ENCODE peak calls at places on chromosomes 2 and 18, in four cellular contexts. Q is AG04450, E is fibroblast of pulmonary artery, B is lower lobe of right lung. F is an unnamed sample.

GRCh38 chr2:233435436-233436190 is 81.3 kb downstream of the DGKD start:
- DNase-seq in Q (no peak), E (no peak), B (no peak), F (no peak)

GRCh38 chr2:164620873-164621760 is at the start of gene GRB14:
- DNase-seq in Q (no peak), E (peak), B (peak), F (peak)

GRCh38 chr2:99072556-99072955 is 69.0 kb upstream of the C2orf15 start:
- DNase-seq in Q (no peak), E (no peak), B (no peak), F (no peak)

GRCh38 chr18:48627216-48627615 is 88.4 kb downstream of the CTIF start:
- DNase-seq in Q (no peak), E (peak), B (no peak), F (peak)

GRCh38 chr2:47265158-47265557 is 110.0 kb upstream of the STPG4 start:
- DNase-seq in Q (no peak), E (no peak), B (no peak), F (no peak)

GRCh38 chr18:31203086-31203793 is 40.6 kb upstream of the DSC1 start:
- DNase-seq in Q (no peak), E (peak), B (peak), F (no peak)

GRCh38 chr2:224426650-224427049 is 24.7 kb upstream of the FAM124B start:
- DNase-seq in Q (no peak), E (no peak), B (no peak), F (no peak)

GRCh38 chr2:47269316-47270232 is 114.5 kb upstream of the STPG4 start:
- DNase-seq in Q (peak), E (peak), B (peak), F (peak)

GRCh38 chr18:3453540-3454364 is 3.8 kb downstream of the TGIF1 start:
- DNase-seq in Q (peak), E (peak), B (peak), F (peak)

GRCh38 chr2:212409560-212409959 is 129.0 kb downstream of the ERBB4 start:
- DNase-seq in Q (no peak), E (no peak), B (no peak), F (peak)

GRCh38 chr2:190382851-190383250 is 25.3 kb upstream of the MFSD6 start:
- DNase-seq in Q (no peak), E (peak), B (no peak), F (peak)

GRCh38 chr2:112547333-112547732 is 5.1 kb downstream of the POLR1B start:
- DNase-seq in Q (peak), E (peak), B (no peak), F (no peak)

GRCh38 chr2:238305965-238306679 is 14.2 kb upstream of the TRAF3IP1 start:
- DNase-seq in Q (no peak), E (no peak), B (no peak), F (no peak)
- H3K4me3 ChIP-seq in Q (no peak), E (no peak), B (no peak), F (no peak)

DNA sequence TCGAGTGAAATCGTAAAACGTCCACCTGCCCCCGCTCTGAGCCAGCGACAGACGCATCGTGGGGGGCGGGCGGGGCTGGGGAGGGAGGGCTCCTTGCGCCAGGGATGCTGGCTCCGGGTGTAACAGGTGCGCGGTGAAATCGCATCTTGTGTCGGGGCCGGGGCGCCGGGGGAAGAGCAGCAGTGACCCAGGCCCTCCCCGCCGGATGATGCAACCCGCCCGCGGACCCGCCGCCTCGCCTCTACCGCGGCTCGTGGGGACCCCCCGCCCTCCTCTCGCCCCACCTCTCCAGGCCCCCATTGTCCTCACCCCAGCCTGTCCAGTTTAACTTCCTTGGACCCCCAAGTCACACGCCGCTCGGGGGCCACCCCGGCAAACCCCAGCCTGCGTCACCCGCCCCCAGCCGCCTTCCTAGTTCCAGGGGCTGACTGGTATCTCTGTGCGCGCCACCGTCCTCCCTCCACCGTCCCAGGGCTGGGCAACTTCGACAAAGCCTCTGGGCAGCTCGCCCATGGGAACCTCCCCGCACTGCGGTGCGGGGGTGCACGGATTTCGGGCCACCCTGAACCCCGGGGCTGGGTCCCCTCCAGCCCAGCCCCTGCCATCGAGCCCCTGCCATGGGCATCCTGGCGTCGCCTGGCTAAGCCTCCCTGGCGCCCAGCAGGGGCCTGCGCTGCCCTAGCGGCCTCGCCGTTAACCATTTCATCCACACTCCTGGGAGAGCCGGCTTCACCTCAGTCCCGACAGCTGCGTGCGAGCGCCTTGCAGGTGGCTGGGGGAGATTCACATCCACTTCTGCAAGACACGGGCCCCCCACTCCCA is 799 bp upstream of the KIF1A start:
- DNase-seq in Q (no peak), E (no peak), B (no peak), F (no peak)
- H3K4me3 ChIP-seq in Q (no peak), E (no peak), B (no peak), F (no peak)

DNA sequence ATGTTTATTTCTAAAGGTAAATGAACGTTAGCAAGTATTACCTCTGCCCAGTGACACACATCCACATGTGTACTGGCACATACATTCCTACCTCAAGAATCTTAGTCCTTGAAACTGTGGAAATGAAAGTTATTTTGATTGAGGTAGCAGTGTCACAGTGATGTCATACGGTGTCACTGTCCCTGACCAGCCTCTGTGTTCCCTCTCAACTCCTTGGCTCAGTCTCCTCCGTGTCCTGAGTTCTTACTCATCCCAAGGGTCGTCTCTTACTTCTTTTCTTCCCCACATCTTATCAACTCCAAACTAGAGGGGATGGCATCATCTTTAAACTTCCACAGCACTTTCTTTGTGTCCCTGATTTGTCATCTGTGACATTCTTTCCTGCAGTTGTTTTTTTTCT is 3.3 kb downstream of the NCK2 start:
- DNase-seq in Q (no peak), E (no peak), B (no peak), F (no peak)
- H3K4me3 ChIP-seq in Q (no peak), E (no peak), B (peak), F (no peak)

GRCh38 chr2:216371756-216372702 is at the start of gene MARCHF4:
- DNase-seq in Q (peak), E (peak), B (peak), F (peak)
- H3K4me3 ChIP-seq in Q (peak), E (peak), B (peak), F (peak)

GRCh38 chr18:8833480-8833879 is 128.1 kb downstream of the MTCL1 start:
- DNase-seq in Q (no peak), E (no peak), B (no peak), F (no peak)

GRCh38 chr18:8831531-8831930 is 126.2 kb downstream of the MTCL1 start:
- DNase-seq in Q (no peak), E (no peak), B (no peak), F (no peak)

GRCh38 chr18:8834837-8835236 is 129.5 kb downstream of the MTCL1 start:
- DNase-seq in Q (no peak), E (no peak), B (no peak), F (no peak)

GRCh38 chr18:8839285-8839684 is 133.9 kb downstream of the MTCL1 start:
- DNase-seq in Q (no peak), E (peak), B (peak), F (no peak)

GRCh38 chr18:8835556-8835955 is 130.2 kb downstream of the MTCL1 start:
- DNase-seq in Q (no peak), E (peak), B (no peak), F (no peak)
- H3K4me3 ChIP-seq in Q (no peak), E (no peak), B (no peak), F (no peak)

DNA sequence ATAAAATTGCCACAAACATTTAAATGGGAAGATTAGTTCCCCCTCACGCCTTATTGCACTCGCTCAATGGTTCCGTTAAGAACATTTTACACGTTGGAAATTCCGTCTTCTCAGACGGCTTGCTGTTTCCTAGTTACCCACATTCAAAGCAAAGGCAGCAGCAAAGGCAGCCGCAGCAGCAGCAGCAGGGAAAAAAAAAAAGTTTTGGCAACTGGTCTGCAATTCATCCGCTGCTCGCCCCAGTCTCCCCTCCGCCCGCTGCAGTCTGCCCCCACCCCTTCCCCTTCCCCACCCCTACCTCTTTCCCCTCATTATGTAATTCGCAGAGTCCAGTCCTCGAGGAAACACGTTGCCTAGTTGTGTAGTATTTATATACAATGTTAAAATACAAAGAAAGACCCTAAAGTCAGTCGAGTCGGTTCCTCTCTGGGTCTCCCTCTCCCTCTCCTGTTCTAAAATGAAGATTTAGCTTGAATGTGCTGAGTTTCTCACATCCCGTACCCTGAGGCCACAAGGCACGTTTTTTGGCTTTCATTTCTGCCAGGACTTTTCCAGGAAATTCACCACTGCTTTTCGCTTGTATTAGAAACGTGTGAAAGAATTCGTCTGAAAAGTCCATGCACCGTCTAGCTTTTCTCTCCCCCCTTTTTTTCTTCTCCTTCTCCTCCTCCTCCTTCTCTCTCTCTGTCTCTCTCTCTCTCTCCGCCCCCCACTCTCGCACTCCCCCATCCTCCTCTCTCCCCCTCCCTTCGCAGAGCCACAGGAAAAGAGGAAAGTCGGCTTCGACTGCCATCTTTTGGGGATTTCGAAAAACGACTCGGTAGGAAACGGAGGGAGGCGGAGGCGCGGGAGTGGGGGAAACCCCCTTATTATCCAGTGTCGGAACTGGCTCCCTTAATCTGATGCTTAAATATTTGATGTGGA is 140.0 kb downstream of the MEIS1 start:
- DNase-seq in Q (peak), E (peak), B (no peak), F (peak)
- H3K4me3 ChIP-seq in Q (peak), E (peak), B (peak), F (peak)